ENCODE peak calls at places on chromosome 13, in nine cellular contexts. X, I, D, H, T, A, S, N and R are unnamed samples.

GRCh38 chr13:101522607-101523006 is 70.1 kb downstream of the ITGBL1 start:
- DNase-seq in X (no peak), I (no peak), D (no peak), H (no peak), T (no peak), A (no peak), S (no peak), N (no peak), R (no peak)

GRCh38 chr13:77745784-77746183 is 48.3 kb downstream of the SLAIN1 start:
- DNase-seq in X (no peak), I (no peak), D (no peak), H (no peak), T (no peak), A (no peak), S (no peak), N (no peak), R (no peak)

GRCh38 chr13:41565221-41565620 is 107.9 kb downstream of the RGCC start:
- DNase-seq in X (no peak), I (no peak), D (no peak), H (peak; percentile 73), T (peak; percentile 87), A (no peak), S (no peak), N (no peak), R (no peak)

GRCh38 chr13:79485014-79485441 is 4.1 kb downstream of the NDFIP2 start:
- DNase-seq in X (no peak), I (no peak), D (no peak), H (peak; percentile 17), T (peak; percentile 94), A (no peak), S (no peak), N (peak; percentile 61), R (no peak)

GRCh38 chr13:27960362-27961226 is 8.5 kb downstream of the CDX2 start:
- DNase-seq in X (no peak), I (no peak), D (no peak), H (peak; percentile 83), T (peak; percentile 27), A (no peak), S (no peak), N (peak; percentile 91), R (no peak)

GRCh38 chr13:113754691-113755090 is 4.3 kb upstream of the TMEM255B start:
- DNase-seq in X (no peak), I (no peak), D (no peak), H (no peak), T (no peak), A (no peak), S (no peak), N (no peak), R (no peak)

GRCh38 chr13:111951982-111952565 is 114.9 kb upstream of the SOX1 start:
- DNase-seq in X (no peak), I (no peak), D (no peak), H (no peak), T (no peak), A (no peak), S (no peak), N (no peak), R (peak; percentile 21)

GRCh38 chr13:52845334-52845761 is 3.1 kb downstream of the PCDH8 start:
- DNase-seq in X (no peak), I (no peak), D (no peak), H (no peak), T (no peak), A (no peak), S (no peak), N (no peak), R (no peak)

GRCh38 chr13:28273919-28274318 is 135.6 kb downstream of the PAN3 start:
- DNase-seq in X (no peak), I (no peak), D (no peak), H (no peak), T (no peak), A (no peak), S (no peak), N (no peak), R (no peak)

GRCh38 chr13:99442273-99442895 is 58.9 kb upstream of the TM9SF2 start:
- DNase-seq in X (no peak), I (no peak), D (peak; percentile 81), H (peak; percentile 21), T (peak; percentile 47), A (peak; percentile 4), S (no peak), N (peak; percentile 57), R (no peak)

GRCh38 chr13:97976551-97977375 is 23.3 kb downstream of the IPO5 start:
- DNase-seq in X (peak; percentile 3), I (no peak), D (peak; percentile 19), H (no peak), T (no peak), A (peak; percentile 86), S (peak; percentile 33), N (peak; percentile 24), R (no peak)

GRCh38 chr13:49821216-49821820 is 28.8 kb upstream of the KPNA3 start:
- DNase-seq in X (no peak), I (no peak), D (no peak), H (no peak), T (no peak), A (no peak), S (no peak), N (no peak), R (no peak)

GRCh38 chr13:98405107-98405571 is 171.8 kb downstream of the STK24 start:
- DNase-seq in X (no peak), I (no peak), D (no peak), H (no peak), T (no peak), A (no peak), S (no peak), N (no peak), R (no peak)

GRCh38 chr13:51785592-51786424 is 18.2 kb downstream of the DHRS12 start:
- DNase-seq in X (no peak), I (peak; percentile 75), D (peak; percentile 100), H (peak; percentile 33), T (peak; percentile 62), A (no peak), S (no peak), N (peak; percentile 26), R (no peak)

GRCh38 chr13:71290963-71291937 is 575.8 kb downstream of the DACH1 start:
- DNase-seq in X (no peak), I (no peak), D (peak; percentile 11), H (no peak), T (peak; percentile 0), A (no peak), S (peak; percentile 3), N (no peak), R (peak; percentile 73)

GRCh38 chr13:94389544-94390351 is 89.7 kb downstream of the DCT start:
- DNase-seq in X (no peak), I (no peak), D (peak; percentile 40), H (peak; percentile 6), T (no peak), A (no peak), S (no peak), N (no peak), R (no peak)

GRCh38 chr13:30963794-30964193 is 31.3 kb downstream of the TEX26 start:
- DNase-seq in X (no peak), I (peak; percentile 37), D (no peak), H (peak; percentile 13), T (no peak), A (no peak), S (no peak), N (peak; percentile 22), R (no peak)

GRCh38 chr13:35914662-35915061 is 216.5 kb downstream of the DCLK1 start:
- DNase-seq in X (no peak), I (no peak), D (no peak), H (no peak), T (no peak), A (no peak), S (no peak), N (no peak), R (no peak)

GRCh38 chr13:23858586-23858985 is 30.6 kb downstream of the MIPEP start:
- DNase-seq in X (no peak), I (no peak), D (no peak), H (no peak), T (no peak), A (no peak), S (no peak), N (no peak), R (no peak)

GRCh38 chr13:59103004-59103768 is 1060.5 kb downstream of the DIAPH3 start:
- DNase-seq in X (no peak), I (no peak), D (peak; percentile 99), H (no peak), T (no peak), A (no peak), S (no peak), N (no peak), R (no peak)

GRCh38 chr13:31824705-31825512 is 85.6 kb downstream of the RXFP2 start:
- DNase-seq in X (no peak), I (no peak), D (no peak), H (peak; percentile 13), T (peak; percentile 23), A (no peak), S (no peak), N (no peak), R (no peak)

GRCh38 chr13:28636677-28637317 is 22.1 kb upstream of the POMP start:
- DNase-seq in X (no peak), I (peak; percentile 50), D (peak; percentile 12), H (peak; percentile 68), T (peak; percentile 88), A (peak; percentile 39), S (peak; percentile 16), N (peak; percentile 54), R (peak; percentile 66)

GRCh38 chr13:23323946-23324709 is 109.4 kb downstream of the SACS start:
- DNase-seq in X (no peak), I (no peak), D (no peak), H (no peak), T (no peak), A (no peak), S (no peak), N (no peak), R (no peak)